ENCODE peak calls at places on chromosomes 3 and 15, in six cellular contexts. E is suprapubic skin, L is IMR-90, F is heart left ventricle, Y is endothelial cell of umbilical vein, N is transverse colon. V is an unnamed sample. For H3K36me3, the result is how much of the 10 kb centered on the place peaks cover.

GRCh38 chr3:171874251-171874679 is 31.1 kb downstream of the TMEM212 start:
- DNase-seq in L (peak), Y (peak), N (no peak), E (no peak), F (no peak), V (no peak)

GRCh38 chr3:39541917-39542329 is 74.4 kb downstream of the MOBP start:
- DNase-seq in Y (peak), E (no peak), F (no peak), L (peak), N (no peak), V (no peak)

GRCh38 chr3:129001817-129002572 is 891 bp downstream of the EFCC1 start:
- DNase-seq in E (no peak), Y (peak), F (no peak), L (no peak), N (no peak), V (no peak)

GRCh38 chr3:69660631-69661030 is 78.6 kb upstream of the MITF start:
- DNase-seq in F (no peak), L (no peak), Y (no peak), N (no peak), E (no peak), V (no peak)

GRCh38 chr15:83300826-83301225 is 16.4 kb upstream of the BNC1 start:
- DNase-seq in N (no peak), E (no peak), L (peak), F (no peak), Y (no peak), V (no peak)

GRCh38 chr3:123028233-123028828 is 768 bp upstream of the SEMA5B start:
- DNase-seq in F (no peak), Y (peak), L (peak), E (no peak), N (peak), V (peak)

GRCh38 chr3:29281265-29282228 is 676 bp downstream of the RBMS3 start:
- DNase-seq in F (no peak), N (no peak), E (no peak), L (peak), Y (peak), V (peak)

GRCh38 chr3:154955907-154956533 is 124.1 kb upstream of the MME start:
- DNase-seq in L (no peak), Y (peak), F (no peak), N (no peak), E (no peak), V (no peak)

GRCh38 chr15:79437275-79438000 is 5.3 kb downstream of the MINAR1 start:
- DNase-seq in L (no peak), E (no peak), Y (no peak), N (no peak), F (no peak), V (no peak)

GRCh38 chr3:76415384-76415783 is 624.5 kb upstream of the ROBO2 start:
- DNase-seq in L (peak), E (no peak), N (no peak), Y (no peak), F (no peak), V (no peak)

GRCh38 chr3:28139967-28140634 is 101.3 kb upstream of the CMC1 start:
- DNase-seq in N (no peak), Y (no peak), F (no peak), E (no peak), L (no peak), V (no peak)

GRCh38 chr3:192899540-192899982 is 18.1 kb downstream of the MB21D2 start:
- DNase-seq in F (no peak), Y (no peak), L (peak), E (no peak), N (no peak), V (no peak)

GRCh38 chr3:183435701-183436100 is 7.3 kb upstream of the MCF2L2 start:
- DNase-seq in Y (no peak), N (no peak), F (no peak), E (no peak), L (no peak), V (no peak)

GRCh38 chr3:16370872-16371740 is 106.1 kb downstream of the OXNAD1 start:
- DNase-seq in F (no peak), Y (no peak), N (no peak), E (no peak), L (peak), V (no peak)

GRCh38 chr15:75718326-75718725 is 5.7 kb upstream of the CSPG4 start:
- DNase-seq in L (peak), N (peak), F (peak), Y (no peak), E (peak), V (no peak)

GRCh38 chr3:152444029-152444641 is 175.4 kb downstream of the MBNL1 start:
- DNase-seq in Y (peak), F (no peak), L (peak), N (no peak), E (no peak), V (no peak)

GRCh38 chr3:124928333-124929202 is 6.0 kb downstream of the MUC13 start:
- DNase-seq in Y (peak), N (peak), F (peak), E (peak), L (peak), V (peak)

GRCh38 chr15:38391186-38391585 is 62.7 kb upstream of the FAM98B start:
- DNase-seq in F (no peak), N (no peak), Y (no peak), L (peak), E (no peak), V (no peak)

GRCh38 chr3:173617490-173617889 is 219.9 kb downstream of the NLGN1 start:
- DNase-seq in F (peak), Y (no peak), N (peak), E (no peak), L (no peak), V (no peak)

GRCh38 chr15:63072809-63073277 is 30.3 kb downstream of the TPM1 start:
- DNase-seq in N (no peak), Y (no peak), E (no peak), F (no peak), L (no peak), V (no peak)

GRCh38 chr3:184688251-184688851 is 23.5 kb downstream of the MAGEF1 start:
- DNase-seq in Y (no peak), F (no peak), L (peak), E (peak), N (no peak), V (no peak)

GRCh38 chr3:110929811-110930210 is 141.8 kb upstream of the NECTIN3 start:
- DNase-seq in F (no peak), E (no peak), N (no peak), Y (no peak), L (peak), V (no peak)

GRCh38 chr15:72203507-72203837 is 5.9 kb upstream of the GRAMD2A start:
- DNase-seq in E (no peak), F (peak), Y (peak), N (no peak), L (peak), V (peak)

DNA sequence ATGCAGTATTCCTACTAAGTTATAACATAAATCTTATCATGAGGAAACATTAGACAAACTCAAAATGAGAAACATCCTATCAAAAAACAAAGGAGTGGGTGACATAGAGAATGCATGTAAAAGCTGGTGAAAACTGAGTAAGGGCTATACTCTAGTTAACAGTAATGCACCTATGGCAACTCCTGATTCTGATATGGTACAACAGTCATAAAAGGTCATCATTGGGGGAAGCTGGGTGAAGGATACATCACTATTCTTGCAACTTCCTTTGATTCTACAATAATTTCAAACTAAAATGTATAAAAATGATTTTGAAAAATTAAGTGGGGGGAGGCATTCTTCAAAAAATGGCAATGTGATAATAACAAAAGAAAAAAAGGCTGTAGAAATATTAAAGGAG is 6.8 kb downstream of the PIK3R4 start:
- DNase-seq in N (no peak), L (no peak), F (no peak), Y (no peak), E (no peak), V (no peak)
- H3K36me3 ChIP-seq in N (under half), L (under half), F (under half), Y (under half), E (under half), V (under half)

GRCh38 chr3:57952208-57952631 is 56.0 kb upstream of the FLNB start:
- DNase-seq in Y (peak), L (peak), F (no peak), N (no peak), E (peak), V (no peak)
- TF ChIP-seq POLR2A in Y (peak), L (peak), F (no peak), N (peak), E (no peak), V (no peak)

GRCh38 chr3:38480930-38481329 is 15.2 kb upstream of the EXOG start:
- DNase-seq in L (no peak), Y (no peak), E (no peak), F (no peak), N (no peak), V (no peak)

GRCh38 chr3:38477839-38478450 is 18.2 kb upstream of the EXOG start:
- DNase-seq in N (no peak), E (no peak), L (no peak), Y (no peak), F (no peak), V (no peak)

GRCh38 chr3:38479431-38480092 is 16.6 kb upstream of the EXOG start:
- DNase-seq in F (peak), Y (peak), L (peak), N (peak), E (no peak), V (peak)

GRCh38 chr3:38478901-38479300 is 17.2 kb upstream of the EXOG start:
- DNase-seq in F (no peak), N (no peak), Y (no peak), L (no peak), E (no peak), V (no peak)

GRCh38 chr3:38480093-38480445 is 16.1 kb upstream of the EXOG start:
- DNase-seq in L (no peak), F (no peak), Y (no peak), E (no peak), N (no peak), V (no peak)
- H3K36me3 ChIP-seq in L (under half), F (under half), Y (under half), E (under half), N (under half), V (under half)

GRCh38 chr15:99733268-99734039 is at the start of gene LYSMD4:
- DNase-seq in E (peak), F (peak), L (peak), Y (peak), N (peak), V (peak)
- TF ChIP-seq POLR2A in E (peak), F (peak), L (no peak), Y (no peak), N (peak), V (peak)

GRCh38 chr3:120339362-120339761 is 9.8 kb downstream of the LRRC58 start:
- DNase-seq in E (no peak), F (no peak), Y (no peak), N (no peak), L (no peak), V (no peak)
- H3K36me3 ChIP-seq in E (under half), F (under half), Y (under half), N (under half), L (under half), V (under half)

DNA sequence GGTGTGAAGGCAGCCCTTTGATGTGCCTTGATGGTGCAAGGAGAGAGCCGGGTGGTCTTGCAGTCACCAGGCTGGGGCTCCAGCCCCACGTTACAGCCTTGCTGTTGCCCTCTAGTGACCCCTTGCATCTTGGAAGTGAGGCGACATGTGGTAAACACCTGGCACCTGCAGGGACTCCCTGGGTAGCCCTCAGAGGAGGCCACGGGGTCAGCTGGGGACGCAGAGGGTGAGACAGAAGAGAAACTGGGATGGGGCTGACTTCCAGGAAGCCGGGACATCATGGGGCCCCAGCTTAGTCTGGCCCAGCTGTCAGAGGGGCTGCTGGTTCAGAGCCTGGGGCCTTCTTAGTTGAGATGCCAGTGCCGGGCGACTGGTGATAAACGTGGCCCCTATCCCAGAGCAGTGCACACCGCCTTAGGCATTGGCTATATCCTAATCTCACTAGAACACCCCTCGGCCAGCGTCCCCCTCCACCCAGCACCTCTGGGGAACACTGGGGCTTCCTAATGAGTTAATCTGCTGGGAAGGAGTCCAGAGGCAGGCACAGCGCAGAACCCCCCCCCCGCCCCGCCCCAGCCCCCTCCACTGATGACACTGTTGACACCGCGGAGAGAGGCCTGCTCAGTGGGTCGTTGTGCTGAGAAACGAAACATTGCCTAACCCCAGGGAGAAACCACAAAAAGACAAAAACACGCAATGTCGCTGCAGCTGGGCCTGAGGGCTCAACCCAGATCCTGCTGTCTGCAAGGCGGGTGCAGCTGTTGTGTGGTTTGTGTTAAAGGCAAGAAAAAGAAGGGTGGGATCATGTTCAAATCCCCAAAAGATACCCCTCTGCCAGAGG is 60.5 kb upstream of the KLF13 start:
- DNase-seq in N (peak), F (peak), Y (no peak), E (peak), L (no peak), V (peak)
- TF ChIP-seq POLR2A in N (no peak), F (no peak), Y (no peak), E (no peak), L (no peak), V (no peak)